ENCODE peak calls at places on chromosome 22, in four cellular contexts. B is IMR-90, Q is H9, O is H1. I is an unnamed sample.

GRCh38 chr22:17115927-17116326 is 5.2 kb downstream of the TMEM121B start:
- DNase-seq in B (no peak), Q (no peak), O (no peak), I (no peak)

GRCh38 chr22:24429411-24430365 is 2.3 kb downstream of the ADORA2A start:
- DNase-seq in B (peak; percentile 22), Q (peak; percentile 65), O (no peak), I (no peak)

GRCh38 chr22:23833911-23834317 is 4.9 kb downstream of the DERL3 start:
- DNase-seq in B (no peak), Q (no peak), O (no peak), I (no peak)

GRCh38 chr22:30923168-30923900 is 45.2 kb downstream of the MORC2 start:
- DNase-seq in B (no peak), Q (no peak), O (no peak), I (no peak)

GRCh38 chr22:37178350-37179125 is 9.5 kb downstream of the C1QTNF6 start:
- DNase-seq in B (no peak), Q (no peak), O (no peak), I (no peak)

GRCh38 chr22:42990131-42990838 is 24.7 kb downstream of the PACSIN2 start:
- DNase-seq in B (peak; percentile 89), Q (no peak), O (no peak), I (peak; percentile 86)

GRCh38 chr22:28900379-28900778 is 17.0 kb downstream of the ZNRF3 start:
- DNase-seq in B (no peak), Q (no peak), O (no peak), I (no peak)

GRCh38 chr22:48706934-48707748 is 1120.5 kb downstream of the BRD1 start:
- DNase-seq in B (no peak), Q (no peak), O (no peak), I (no peak)

GRCh38 chr22:39545310-39546063 is 12.9 kb upstream of the RPS19BP1 start:
- DNase-seq in B (no peak), Q (peak; percentile 83), O (peak; percentile 92), I (peak; percentile 54)

GRCh38 chr22:46337870-46338269 is 2.4 kb downstream of the TRMU start:
- DNase-seq in B (no peak), Q (no peak), O (no peak), I (no peak)

GRCh38 chr22:46336119-46337078 is 885 bp downstream of the TRMU start:
- DNase-seq in B (peak; percentile 8), Q (no peak), O (no peak), I (peak; percentile 45)

GRCh38 chr22:46331496-46331895 is 4.0 kb upstream of the TRMU start:
- DNase-seq in B (no peak), Q (no peak), O (no peak), I (no peak)

GRCh38 chr22:46338636-46339035 is 3.1 kb downstream of the TRMU start:
- DNase-seq in B (no peak), Q (no peak), O (no peak), I (no peak)

GRCh38 chr22:46335201-46336118 is at the start of gene TRMU:
- DNase-seq in B (peak; percentile 86), Q (peak; percentile 85), O (peak; percentile 87), I (peak; percentile 88)
- H3K23ac ChIP-seq in B (peak within 1 kb of the TSS; percentile 68), Q (no peak within 1 kb of the TSS), O (no peak within 1 kb of the TSS), I (no peak within 1 kb of the TSS)

GRCh38 chr22:19889951-19890350 is 35.3 kb upstream of the GNB1L start:
- DNase-seq in B (no peak), Q (no peak), O (no peak), I (no peak)

GRCh38 chr22:19892925-19893324 is 38.3 kb upstream of the GNB1L start:
- DNase-seq in B (peak; percentile 33), Q (no peak), O (no peak), I (peak; percentile 46)

GRCh38 chr22:19892249-19892879 is 37.7 kb upstream of the GNB1L start:
- DNase-seq in B (peak; percentile 53), Q (no peak), O (no peak), I (peak; percentile 56)

GRCh38 chr22:19891350-19892248 is 36.9 kb upstream of the GNB1L start:
- DNase-seq in B (peak; percentile 89), Q (peak; percentile 83), O (no peak), I (peak; percentile 79)

DNA sequence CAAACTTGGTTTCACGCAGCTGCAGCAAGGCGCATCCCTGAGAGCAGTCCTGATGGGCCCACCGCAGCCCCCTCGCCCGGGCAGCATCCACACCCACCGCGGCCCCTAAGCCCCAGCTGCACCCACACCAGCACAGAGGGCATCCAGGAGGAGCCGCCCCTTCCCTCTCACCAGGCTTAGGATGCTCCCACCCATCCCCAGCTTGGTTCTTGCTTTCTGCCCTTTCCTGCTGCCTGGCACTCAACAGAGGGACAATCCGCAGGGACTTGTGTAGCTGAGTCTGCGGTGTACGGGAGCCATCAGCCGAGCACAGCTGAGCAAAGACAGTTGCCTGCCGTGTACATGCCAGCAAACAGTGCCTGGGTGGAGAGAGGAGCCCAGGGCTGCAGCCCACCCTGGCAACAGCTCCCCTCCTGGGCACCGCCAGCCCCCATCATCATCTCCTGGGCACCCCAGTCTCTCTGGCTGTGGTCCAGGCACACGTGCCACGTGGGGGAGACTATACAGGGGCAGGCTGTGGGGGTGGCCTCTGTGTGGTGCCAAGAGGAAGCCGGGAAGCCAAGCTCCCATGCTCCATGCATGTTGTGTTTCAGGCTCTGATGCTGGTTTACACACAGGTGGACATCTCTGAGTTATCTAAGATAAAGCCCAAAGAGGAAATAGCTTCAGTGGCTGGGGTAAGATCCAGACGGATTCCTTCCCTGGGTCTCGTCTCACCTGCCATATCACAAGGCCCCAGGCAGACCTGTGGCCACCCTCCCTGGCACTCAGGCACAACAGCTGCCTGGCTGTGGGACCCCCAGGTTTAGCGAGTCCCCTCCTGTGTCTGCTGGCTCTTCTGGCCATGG is 36.1 kb upstream of the GNB1L start:
- DNase-seq in B (no peak), Q (no peak), O (no peak), I (no peak)
- H2AFZ ChIP-seq in B (peak overlapping the region; percentile 59), Q (no peak overlapping the region), O (no peak overlapping the region), I (no peak overlapping the region)

GRCh38 chr22:26548303-26548702 is 36.0 kb upstream of the TFIP11 start:
- DNase-seq in B (no peak), Q (no peak), O (no peak), I (no peak)

GRCh38 chr22:26546282-26546681 is 34.0 kb upstream of the TFIP11 start:
- DNase-seq in B (no peak), Q (no peak), O (no peak), I (no peak)

GRCh38 chr22:26547837-26548236 is 35.6 kb upstream of the TFIP11 start:
- DNase-seq in B (no peak), Q (no peak), O (no peak), I (no peak)

GRCh38 chr22:26548984-26549383 is 36.7 kb upstream of the TFIP11 start:
- DNase-seq in B (no peak), Q (no peak), O (no peak), I (no peak)

GRCh38 chr22:26547426-26547825 is 35.2 kb upstream of the TFIP11 start:
- DNase-seq in B (peak; percentile 11), Q (no peak), O (no peak), I (no peak)
- H3K27me3 ChIP-seq in B (no peaks in the 10 kb centered on the region), Q (no peaks in the 10 kb centered on the region), O (no peaks in the 10 kb centered on the region), I (no peaks in the 10 kb centered on the region)

DNA sequence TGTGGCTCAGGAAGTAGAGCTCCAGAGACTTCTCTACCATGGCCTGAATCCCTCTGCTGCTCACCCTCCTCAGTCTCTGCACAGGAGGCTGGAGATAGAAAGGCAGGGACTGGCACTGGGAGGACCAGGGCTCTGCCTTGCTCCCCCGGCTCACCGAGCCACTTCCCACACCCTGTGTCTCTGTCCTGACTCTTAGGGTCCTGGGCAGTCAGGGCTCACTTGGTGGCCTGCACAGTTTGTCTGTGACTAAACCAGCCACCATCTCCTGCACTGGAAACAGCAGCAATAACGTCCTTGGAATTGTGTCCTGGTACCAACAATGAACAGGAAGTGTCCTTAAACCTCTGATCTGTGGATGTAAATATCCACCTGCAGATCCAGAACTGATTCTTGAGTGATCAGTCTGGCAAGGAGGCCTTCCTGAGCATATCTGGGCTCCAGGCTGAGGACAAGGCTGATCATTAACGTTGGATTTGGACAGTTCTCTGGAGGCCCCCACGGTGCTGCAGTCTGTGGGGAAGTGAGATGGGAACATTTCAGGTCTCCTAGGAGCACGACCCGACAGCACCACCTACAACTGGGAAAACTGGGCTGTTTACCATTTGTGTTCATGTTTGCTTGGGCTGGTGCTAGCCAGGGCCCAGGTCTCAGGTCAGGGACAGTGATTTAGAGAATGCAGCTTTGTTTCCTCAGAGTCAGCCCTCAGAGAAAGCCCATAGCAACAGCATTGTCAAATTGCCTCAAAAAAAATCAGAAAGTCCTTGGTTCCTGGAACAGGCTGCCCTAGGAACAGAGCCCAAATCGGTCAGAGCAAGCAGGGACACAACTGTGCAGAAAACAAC is 82.5 kb downstream of the ZNF280B start:
- DNase-seq in B (no peak), Q (no peak), O (no peak), I (no peak)
- H3K23ac ChIP-seq in B (no peak overlapping the region), Q (no peak overlapping the region), O (no peak overlapping the region), I (no peak overlapping the region)

DNA sequence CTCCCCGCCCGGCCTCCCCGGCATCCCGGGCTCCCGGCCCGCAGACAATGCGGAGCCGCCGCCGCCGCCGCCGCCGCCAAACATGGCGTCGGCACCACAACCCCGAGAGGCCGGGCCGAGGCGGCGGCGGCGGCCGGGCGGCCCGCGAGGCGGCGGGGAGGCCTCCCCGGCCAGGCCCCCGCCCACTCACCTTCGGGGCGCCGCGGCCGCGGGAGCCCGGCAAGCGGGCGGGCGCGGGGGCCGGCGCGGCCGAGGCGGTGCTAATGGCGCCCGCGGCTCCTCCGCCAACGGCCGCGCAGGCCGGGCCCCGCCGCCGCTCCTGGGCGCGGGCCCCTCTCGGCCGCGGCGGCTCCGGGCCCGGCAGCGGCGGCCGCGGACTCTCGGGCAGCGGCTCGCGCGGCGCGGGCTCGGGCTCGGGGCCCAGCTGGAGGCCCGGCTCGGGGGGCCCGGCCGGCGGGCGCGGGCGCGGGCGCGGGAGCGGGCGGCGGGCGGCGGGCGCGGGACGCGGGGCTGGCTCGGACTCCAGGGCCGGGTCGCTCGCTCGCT is 293 bp downstream of the BRD1 start:
- DNase-seq in B (no peak), Q (no peak), O (no peak), I (peak; percentile 29)
- H2AFZ ChIP-seq in B (peak overlapping the region; percentile 71), Q (no peak overlapping the region), O (no peak overlapping the region), I (no peak overlapping the region)

GRCh38 chr22:47328550-47329243 is 566.2 kb downstream of the TBC1D22A start:
- DNase-seq in B (peak; percentile 96), Q (no peak), O (no peak), I (no peak)

GRCh38 chr22:47325249-47325648 is 562.8 kb downstream of the TBC1D22A start:
- DNase-seq in B (no peak), Q (no peak), O (no peak), I (no peak)

GRCh38 chr22:47324435-47324990 is 562.1 kb downstream of the TBC1D22A start:
- DNase-seq in B (no peak), Q (no peak), O (no peak), I (no peak)

GRCh38 chr22:47329727-47330653 is 567.5 kb downstream of the TBC1D22A start:
- DNase-seq in B (no peak), Q (no peak), O (no peak), I (no peak)

GRCh38 chr22:47327241-47327640 is 564.8 kb downstream of the TBC1D22A start:
- DNase-seq in B (no peak), Q (no peak), O (no peak), I (no peak)
- H3K27me3 ChIP-seq in B (no peaks in the 10 kb centered on the region), Q (no peaks in the 10 kb centered on the region), O (no peaks in the 10 kb centered on the region), I (no peaks in the 10 kb centered on the region)